ENCODE peak calls at places on chromosome 22, in ten cellular contexts. B is A549, D is body of pancreas, E is spleen, K is HepG2, Y is adipocyte, F is OCI-LY7, Z is heart left ventricle, J is upper lobe of right lung, G is HCT116. L is an unnamed sample.

GRCh38 chr22:38462960-38463784 is 4.7 kb upstream of the KDELR3 start:
- DNase-seq in F (peak; percentile 62), B (no peak), G (no peak), Y (no peak), K (peak; percentile 77), D (peak; percentile 53), Z (peak; percentile 77), E (peak; percentile 72), J (peak; percentile 68), L (no peak)

GRCh38 chr22:23088199-23088604 is 17.9 kb downstream of the GNAZ start:
- DNase-seq in Z (no peak), Y (no peak), J (no peak), G (no peak), B (no peak), E (no peak), K (no peak), D (no peak), F (no peak), L (no peak)

GRCh38 chr22:25182131-25183110 is 17.2 kb upstream of the CRYBB3 start:
- DNase-seq in E (no peak), J (peak; percentile 62), Z (no peak), F (no peak), D (no peak), G (no peak), K (no peak), Y (no peak), B (no peak), L (no peak)

GRCh38 chr22:33923660-33924246 is 3.5 kb upstream of the LARGE1 start:
- DNase-seq in E (no peak), D (peak; percentile 80), Y (peak; percentile 92), B (peak; percentile 43), F (peak; percentile 87), G (peak; percentile 27), K (peak; percentile 67), Z (peak; percentile 59), J (no peak), L (peak; percentile 68)

GRCh38 chr22:37186228-37186996 is 1.6 kb downstream of the C1QTNF6 start:
- DNase-seq in K (peak; percentile 64), D (no peak), Z (no peak), E (peak; percentile 79), G (peak; percentile 97), F (peak; percentile 81), J (peak; percentile 42), Y (peak; percentile 64), B (peak; percentile 78), L (no peak)

GRCh38 chr22:41813726-41814410 is 13.4 kb downstream of the CCDC134 start:
- DNase-seq in Y (no peak), E (no peak), J (no peak), D (no peak), Z (no peak), G (no peak), B (no peak), F (no peak), K (no peak), L (no peak)

GRCh38 chr22:28822930-28823481 is 22.6 kb upstream of the XBP1 start:
- DNase-seq in D (peak; percentile 75), Z (no peak), G (no peak), Y (no peak), E (no peak), B (no peak), F (peak; percentile 88), K (peak; percentile 73), J (no peak), L (no peak)

GRCh38 chr22:27063381-27063780 is 406.0 kb downstream of the MIAT start:
- DNase-seq in G (no peak), Y (no peak), D (no peak), E (no peak), K (no peak), F (no peak), B (no peak), J (no peak), Z (no peak), L (no peak)

GRCh38 chr22:25774575-25775026 is 32.6 kb downstream of the MYO18B start:
- DNase-seq in E (no peak), B (no peak), Y (peak; percentile 23), D (no peak), F (peak; percentile 22), K (no peak), J (no peak), G (no peak), Z (no peak), L (no peak)

GRCh38 chr22:40053460-40053859 is 58.7 kb downstream of the FAM83F start:
- DNase-seq in K (no peak), D (no peak), B (no peak), Z (no peak), F (no peak), J (no peak), E (no peak), Y (peak; percentile 59), G (no peak), L (no peak)
- H3K4me1 ChIP-seq in K (peaks cover 21% of the 10 kb centered on the region), D (peaks cover 27% of the 10 kb centered on the region), B (no peaks in the 10 kb centered on the region), Z (peaks cover 2% of the 10 kb centered on the region), F (peaks cover 87% of the 10 kb centered on the region), J (peaks cover 11% of the 10 kb centered on the region), E (peaks cover 81% of the 10 kb centered on the region), Y (peaks cover 15% of the 10 kb centered on the region), G (no peaks in the 10 kb centered on the region), L (no peaks in the 10 kb centered on the region)

DNA sequence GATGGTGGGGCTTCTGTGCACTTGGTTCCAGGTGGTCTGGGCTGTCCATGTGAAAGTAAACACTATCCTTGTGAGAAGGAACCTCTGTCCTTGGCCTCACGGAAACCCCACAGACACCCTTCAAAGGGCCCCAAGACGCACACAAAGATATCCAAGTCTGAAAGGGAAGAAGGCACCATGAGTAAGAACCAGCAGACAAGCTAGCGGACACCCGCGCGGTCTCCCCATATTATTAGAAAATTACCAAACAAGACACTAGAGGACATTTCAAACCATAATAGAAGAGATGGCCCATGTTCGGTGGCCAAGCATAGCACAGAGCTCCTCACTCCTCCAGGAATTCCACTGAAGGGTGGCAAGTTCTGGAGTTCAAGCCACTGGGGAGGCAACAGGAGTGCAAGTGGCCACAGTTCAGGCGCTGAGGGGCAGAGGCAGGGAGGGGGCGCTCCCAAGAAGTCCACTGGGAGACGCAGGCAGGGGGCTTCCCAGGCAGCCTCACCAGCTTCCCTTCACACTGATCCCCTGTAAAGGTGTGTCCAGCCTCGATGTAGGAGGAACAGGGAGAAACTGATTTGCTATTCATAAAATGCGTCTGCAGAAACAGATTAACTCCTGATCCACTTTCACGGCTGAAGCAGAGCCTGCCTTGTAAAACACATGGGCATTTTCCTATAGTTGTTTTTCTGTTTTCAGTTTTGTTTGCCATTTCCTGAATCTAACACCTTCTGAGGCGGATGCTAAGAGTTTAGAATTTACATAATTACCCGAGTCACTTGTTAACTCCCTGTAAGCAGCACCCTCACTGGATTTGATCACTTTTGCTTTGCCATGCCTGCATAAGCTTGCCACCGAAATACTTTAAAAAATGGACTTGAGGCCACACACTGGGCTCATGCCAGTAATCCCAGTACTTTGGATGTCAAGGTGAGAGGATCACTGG is 9.1 kb upstream of the PPARA start:
- DNase-seq in Y (no peak), E (peak; percentile 27), K (no peak), B (no peak), D (no peak), J (no peak), G (no peak), Z (no peak), F (no peak), L (no peak)
- H3K4me1 ChIP-seq in Y (no peaks in the 10 kb centered on the region), E (no peaks in the 10 kb centered on the region), K (peaks cover 65% of the 10 kb centered on the region), B (no peaks in the 10 kb centered on the region), D (peaks cover 11% of the 10 kb centered on the region), J (peaks cover 3% of the 10 kb centered on the region), G (no peaks in the 10 kb centered on the region), Z (no peaks in the 10 kb centered on the region), F (peaks cover 4% of the 10 kb centered on the region), L (no peaks in the 10 kb centered on the region)

GRCh38 chr22:48096411-48096810 is 1334.0 kb downstream of the TBC1D22A start:
- DNase-seq in E (no peak), Y (no peak), D (no peak), F (no peak), J (no peak), Z (no peak), K (no peak), B (no peak), G (no peak), L (no peak)

GRCh38 chr22:48096846-48097665 is 1334.6 kb downstream of the TBC1D22A start:
- DNase-seq in J (peak; percentile 45), K (no peak), G (no peak), Y (no peak), B (no peak), F (peak; percentile 72), D (no peak), Z (no peak), E (no peak), L (no peak)

GRCh38 chr22:48091060-48091650 is 1328.7 kb downstream of the TBC1D22A start:
- DNase-seq in Y (no peak), B (no peak), J (peak; percentile 21), Z (no peak), F (peak; percentile 63), D (no peak), E (no peak), G (no peak), K (no peak), L (no peak)

GRCh38 chr22:48091656-48092223 is 1329.3 kb downstream of the TBC1D22A start:
- DNase-seq in F (no peak), G (no peak), Y (no peak), E (no peak), B (no peak), Z (no peak), K (no peak), D (no peak), J (peak; percentile 28), L (no peak)

DNA sequence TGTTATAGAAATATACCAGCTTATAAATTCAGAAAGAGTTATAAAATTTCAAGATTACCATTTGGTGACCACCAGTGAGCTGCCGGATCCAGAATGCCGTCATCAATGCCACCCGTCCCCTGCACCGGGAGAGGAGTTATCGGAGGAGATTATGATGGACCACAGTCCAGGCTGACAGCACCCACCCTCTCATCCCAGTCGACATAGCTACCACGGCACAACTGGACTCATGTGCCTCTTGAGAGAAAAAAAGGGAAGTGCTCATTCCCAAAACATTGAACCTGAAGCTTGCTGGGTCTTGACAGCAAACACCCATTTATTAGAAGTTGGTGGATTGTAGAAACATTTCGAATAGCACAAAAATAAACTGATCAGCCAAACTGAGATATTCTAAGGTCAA is 1331.5 kb downstream of the TBC1D22A start:
- DNase-seq in K (no peak), B (no peak), Z (no peak), G (no peak), D (no peak), F (no peak), J (no peak), Y (no peak), E (no peak), L (no peak)
- H3K4me1 ChIP-seq in K (no peaks in the 10 kb centered on the region), B (peaks cover 12% of the 10 kb centered on the region), Z (no peaks in the 10 kb centered on the region), G (peaks cover 5% of the 10 kb centered on the region), D (no peaks in the 10 kb centered on the region), F (peaks cover 91% of the 10 kb centered on the region), J (peaks cover 8% of the 10 kb centered on the region), Y (peaks cover 11% of the 10 kb centered on the region), E (peaks cover 16% of the 10 kb centered on the region), L (peaks cover 3% of the 10 kb centered on the region)

DNA sequence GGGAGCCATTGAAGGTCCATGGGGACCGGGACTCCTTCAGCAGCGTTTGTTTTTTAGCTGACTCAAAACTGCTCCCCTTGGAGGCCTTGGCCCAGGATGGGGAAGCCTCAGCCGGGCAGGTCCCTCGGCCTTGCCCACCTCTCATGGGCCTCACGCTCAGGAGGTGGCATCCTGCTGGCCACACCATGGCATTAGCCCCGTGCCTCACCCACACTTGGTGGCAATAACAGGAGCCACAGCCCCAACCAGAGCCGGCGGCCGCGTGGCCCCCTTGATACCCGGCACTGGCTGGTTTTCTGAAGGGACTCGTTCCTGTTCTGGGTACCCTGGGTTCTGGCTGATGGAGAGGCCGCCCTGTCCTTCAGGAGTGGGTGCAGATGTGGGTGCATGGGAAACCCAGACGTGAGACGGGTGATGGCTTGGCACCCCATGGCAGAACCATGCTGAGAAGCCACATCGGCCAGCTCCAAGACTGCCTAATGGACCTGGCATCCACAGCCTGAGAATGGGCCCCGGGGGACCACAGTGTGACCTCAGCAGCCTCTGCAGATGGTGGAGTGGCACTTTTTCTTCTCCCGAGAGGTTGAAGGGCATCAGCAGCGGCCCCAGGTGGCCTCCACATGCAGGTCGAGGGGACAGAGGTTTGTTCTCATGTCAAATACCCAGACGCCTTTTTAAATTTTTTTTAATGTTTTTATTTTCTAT is 49.8 kb upstream of the PPARA start:
- DNase-seq in Z (no peak), J (no peak), G (no peak), Y (no peak), F (no peak), B (no peak), D (no peak), K (no peak), E (no peak), L (no peak)
- H3K4me1 ChIP-seq in Z (peaks cover 9% of the 10 kb centered on the region), J (peaks cover 37% of the 10 kb centered on the region), G (no peaks in the 10 kb centered on the region), Y (peaks cover 56% of the 10 kb centered on the region), F (no peaks in the 10 kb centered on the region), B (peaks cover 88% of the 10 kb centered on the region), D (peaks cover 93% of the 10 kb centered on the region), K (peaks cover 10% of the 10 kb centered on the region), E (peaks cover 33% of the 10 kb centered on the region), L (peaks cover 6% of the 10 kb centered on the region)

L was measured in SJSA1.